ENCODE peak calls at places on chromosomes 5 and 9, in five cellular contexts. X is brain microvascular endothelial cell, J is lung, W is IMR-90, A is GM10248. M is an unnamed sample.

GRCh38 chr5:147234825-147235635 is at the start of gene STK32A:
- DNase-seq in X (no peak), J (peak), W (no peak), A (no peak), M (no peak)

GRCh38 chr5:149152317-149152746 is 11.0 kb downstream of the ABLIM3 start:
- DNase-seq in X (no peak), J (no peak), W (peak), A (no peak), M (no peak)

GRCh38 chr9:96620832-96621269 is 1.2 kb upstream of the CDC14B start:
- DNase-seq in X (no peak), J (no peak), W (no peak), A (no peak), M (no peak)

GRCh38 chr5:141618030-141618803 is 583 bp downstream of the DIAPH1 start:
- DNase-seq in X (no peak), J (peak), W (peak), A (peak), M (no peak)

GRCh38 chr9:35114921-35115341 is 731 bp downstream of the ATOSB start:
- DNase-seq in X (peak), J (peak), W (no peak), A (no peak), M (peak)

GRCh38 chr5:167250996-167251395 is 1040.4 kb upstream of the WWC1 start:
- DNase-seq in X (no peak), J (no peak), W (no peak), A (no peak), M (no peak)

GRCh38 chr9:3783156-3783555 is 257.4 kb upstream of the RFX3 start:
- DNase-seq in X (no peak), J (no peak), W (no peak), A (no peak), M (no peak)

GRCh38 chr5:93477791-93478190 is 103.2 kb downstream of the NR2F1-AS1 start:
- DNase-seq in X (no peak), J (no peak), W (no peak), A (no peak), M (no peak)

GRCh38 chr5:54234304-54234938 is 76.0 kb downstream of the ARL15 start:
- DNase-seq in X (no peak), J (no peak), W (peak), A (peak), M (no peak)

GRCh38 chr5:170534941-170535340 is 31.1 kb downstream of the KCNIP1 start:
- DNase-seq in X (no peak), J (no peak), W (no peak), A (no peak), M (no peak)

GRCh38 chr9:94927048-94927761 is 200.7 kb downstream of the AOPEP start:
- DNase-seq in X (no peak), J (no peak), W (no peak), A (no peak), M (no peak)

GRCh38 chr9:112028242-112029221 is 131.9 kb downstream of the UGCG start:
- DNase-seq in X (no peak), J (no peak), W (no peak), A (peak), M (peak)

GRCh38 chr9:98538626-98539031 is 170.1 kb downstream of the GABBR2 start:
- DNase-seq in X (no peak), J (peak), W (peak), A (no peak), M (no peak)

GRCh38 chr9:31144614-31145013 is 1239.8 kb upstream of the ACO1 start:
- DNase-seq in X (no peak), J (no peak), W (no peak), A (no peak), M (no peak)

GRCh38 chr5:141734501-141735231 is 52.6 kb upstream of the ARAP3 start:
- DNase-seq in X (peak), J (no peak), W (peak), A (peak), M (no peak)

GRCh38 chr5:66958126-66958983 is 238.2 kb downstream of the CD180 start:
- DNase-seq in X (peak), J (no peak), W (peak), A (no peak), M (no peak)